ENCODE peak calls at places on chromosomes 12 and 14, in six cellular contexts. Y is prostate gland, Q is hepatic stellate cell, N is Right ventricle myocardium inferior, L is tibial nerve, I is HEK293T. X is an unnamed sample.
A peak's percentile ranks its signal among the peaks of the same experiment; 100 is the strongest.

GRCh38 chr12:122961551-122962329 is 4.5 kb downstream of the ABCB9 start:
- DNase-seq in Y (no peak), Q (no peak), N (peak; percentile 9), L (no peak), I (no peak), X (no peak)

GRCh38 chr12:5428332-5429221 is 3.3 kb upstream of the NTF3 start:
- DNase-seq in Y (no peak), Q (peak; percentile 65), N (no peak), L (no peak), I (no peak), X (peak; percentile 72)

GRCh38 chr12:87054225-87054624 is 798.0 kb upstream of the MGAT4C start:
- DNase-seq in Y (no peak), Q (no peak), N (no peak), L (no peak), I (no peak), X (no peak)

GRCh38 chr14:52055215-52055614 is 13.6 kb downstream of the NID2 start:
- DNase-seq in Y (no peak), Q (no peak), N (no peak), L (no peak), I (no peak), X (no peak)

GRCh38 chr12:53496752-53497032 is 2.6 kb downstream of the MAP3K12 start:
- DNase-seq in Y (no peak), Q (no peak), N (no peak), L (no peak), I (no peak), X (no peak)

GRCh38 chr12:127649951-127650350 is 617.0 kb upstream of the TMEM132C start:
- DNase-seq in Y (no peak), Q (no peak), N (no peak), L (no peak), I (no peak), X (no peak)

GRCh38 chr14:77991128-77991772 is 178.9 kb upstream of the NRXN3 start:
- DNase-seq in Y (no peak), Q (no peak), N (no peak), L (no peak), I (no peak), X (no peak)

GRCh38 chr12:62632521-62632920 is 165.9 kb downstream of the MON2 start:
- DNase-seq in Y (peak; percentile 22), Q (peak; percentile 56), N (peak; percentile 79), L (peak; percentile 38), I (no peak), X (peak; percentile 67)

GRCh38 chr12:14981049-14981448 is 8.2 kb downstream of the PDE6H start:
- DNase-seq in Y (no peak), Q (no peak), N (peak; percentile 70), L (no peak), I (no peak), X (no peak)

GRCh38 chr14:50736932-50737419 is 68.9 kb upstream of the SAV1 start:
- DNase-seq in Y (peak; percentile 6), Q (no peak), N (no peak), L (no peak), I (no peak), X (no peak)

GRCh38 chr12:71567562-71567961 is 96.1 kb downstream of the ZFC3H1 start:
- DNase-seq in Y (no peak), Q (no peak), N (no peak), L (no peak), I (no peak), X (no peak)

GRCh38 chr14:61444215-61444768 is 122.9 kb downstream of the PRKCH start:
- DNase-seq in Y (no peak), Q (no peak), N (no peak), L (no peak), I (no peak), X (no peak)

GRCh38 chr12:92302041-92302829 is 156.6 kb upstream of the BTG1 start:
- DNase-seq in Y (no peak), Q (no peak), N (no peak), L (no peak), I (no peak), X (no peak)

GRCh38 chr12:68237068-68237467 is 11.5 kb upstream of the IL26 start:
- DNase-seq in Y (no peak), Q (no peak), N (no peak), L (no peak), I (no peak), X (no peak)

GRCh38 chr12:28759334-28759733 is 389.7 kb upstream of the FAR2 start:
- DNase-seq in Y (no peak), Q (no peak), N (no peak), L (no peak), I (no peak), X (no peak)

GRCh38 chr12:6963741-6964446 is 6.6 kb downstream of the PHB2 start:
- DNase-seq in Y (no peak), Q (peak; percentile 6), N (peak; percentile 63), L (no peak), I (no peak), X (no peak)